ENCODE peak calls at places on chromosomes 13 and 19, in seven cellular contexts. One of them, this sample, is unnamed.

GRCh38 chr13:62357887-62358645 is 942.4 kb upstream of the PCDH20 start:
- DNase-seq in fibroblast of the aortic adventitia: no peak
- DNase-seq in AG20443: no peak
- DNase-seq in nucleus accumbens: no peak
- DNase-seq in HT1080: peak; percentile 65
- DNase-seq in lower lobe of right lung: no peak
- DNase-seq in HTR-8/SVneo: peak; percentile 7
- DNase-seq in this sample: peak; percentile 1

GRCh38 chr13:94710881-94711560 is 1.3 kb downstream of the SOX21 start:
- DNase-seq in nucleus accumbens: no peak
- DNase-seq in fibroblast of the aortic adventitia: no peak
- DNase-seq in HT1080: no peak
- DNase-seq in lower lobe of right lung: no peak
- DNase-seq in HTR-8/SVneo: no peak
- DNase-seq in AG20443: peak; percentile 40
- DNase-seq in this sample: no peak

GRCh38 chr13:26616126-26616525 is 58.6 kb downstream of the WASF3 start:
- DNase-seq in fibroblast of the aortic adventitia: peak; percentile 68
- DNase-seq in HTR-8/SVneo: no peak
- DNase-seq in lower lobe of right lung: no peak
- DNase-seq in nucleus accumbens: no peak
- DNase-seq in HT1080: peak; percentile 79
- DNase-seq in AG20443: peak; percentile 62
- DNase-seq in this sample: peak; percentile 50

GRCh38 chr13:59422646-59423045 is 741.1 kb downstream of the DIAPH3 start:
- DNase-seq in lower lobe of right lung: no peak
- DNase-seq in HTR-8/SVneo: no peak
- DNase-seq in nucleus accumbens: no peak
- DNase-seq in fibroblast of the aortic adventitia: no peak
- DNase-seq in AG20443: peak; percentile 13
- DNase-seq in HT1080: no peak
- DNase-seq in this sample: no peak

GRCh38 chr19:30791116-30791515 is 418.9 kb downstream of the ZNF536 start:
- DNase-seq in nucleus accumbens: no peak
- DNase-seq in AG20443: no peak
- DNase-seq in HTR-8/SVneo: no peak
- DNase-seq in fibroblast of the aortic adventitia: no peak
- DNase-seq in lower lobe of right lung: no peak
- DNase-seq in HT1080: no peak
- DNase-seq in this sample: no peak

GRCh38 chr13:25753976-25754375 is 297.8 kb downstream of the SHISA2 start:
- DNase-seq in fibroblast of the aortic adventitia: no peak
- DNase-seq in HT1080: no peak
- DNase-seq in nucleus accumbens: no peak
- DNase-seq in HTR-8/SVneo: no peak
- DNase-seq in AG20443: no peak
- DNase-seq in lower lobe of right lung: no peak
- DNase-seq in this sample: no peak

GRCh38 chr13:26549713-26550112 is 7.8 kb upstream of the WASF3 start:
- DNase-seq in fibroblast of the aortic adventitia: no peak
- DNase-seq in nucleus accumbens: no peak
- DNase-seq in AG20443: no peak
- DNase-seq in HT1080: no peak
- DNase-seq in HTR-8/SVneo: no peak
- DNase-seq in lower lobe of right lung: no peak
- DNase-seq in this sample: no peak

GRCh38 chr13:33303885-33304284 is 18.3 kb upstream of the STARD13 start:
- DNase-seq in nucleus accumbens: no peak
- DNase-seq in HT1080: no peak
- DNase-seq in fibroblast of the aortic adventitia: peak; percentile 60
- DNase-seq in AG20443: peak; percentile 24
- DNase-seq in HTR-8/SVneo: no peak
- DNase-seq in lower lobe of right lung: no peak
- DNase-seq in this sample: no peak

GRCh38 chr19:3407556-3408516 is 41.5 kb downstream of the NFIC start:
- DNase-seq in HT1080: no peak
- DNase-seq in AG20443: peak; percentile 70
- DNase-seq in nucleus accumbens: no peak
- DNase-seq in lower lobe of right lung: no peak
- DNase-seq in HTR-8/SVneo: no peak
- DNase-seq in fibroblast of the aortic adventitia: peak; percentile 57
- DNase-seq in this sample: peak; percentile 67

GRCh38 chr19:51407631-51408131 is 9.8 kb downstream of the SIGLEC10 start:
- DNase-seq in HT1080: peak; percentile 54
- DNase-seq in fibroblast of the aortic adventitia: peak; percentile 22
- DNase-seq in AG20443: peak; percentile 40
- DNase-seq in nucleus accumbens: no peak
- DNase-seq in lower lobe of right lung: no peak
- DNase-seq in HTR-8/SVneo: peak; percentile 47
- DNase-seq in this sample: peak; percentile 48

GRCh38 chr13:41064493-41064892 is 3.2 kb downstream of the WBP4 start:
- DNase-seq in lower lobe of right lung: no peak
- DNase-seq in nucleus accumbens: no peak
- DNase-seq in HTR-8/SVneo: no peak
- DNase-seq in HT1080: peak; percentile 50
- DNase-seq in fibroblast of the aortic adventitia: peak; percentile 79
- DNase-seq in AG20443: peak; percentile 62
- DNase-seq in this sample: peak; percentile 71

GRCh38 chr13:113930711-113931637 is 42.9 kb downstream of the C13orf46 start:
- DNase-seq in fibroblast of the aortic adventitia: no peak
- DNase-seq in nucleus accumbens: no peak
- DNase-seq in lower lobe of right lung: no peak
- DNase-seq in HTR-8/SVneo: no peak
- DNase-seq in AG20443: no peak
- DNase-seq in HT1080: no peak
- DNase-seq in this sample: no peak

GRCh38 chr19:15015946-15016542 is 33.2 kb upstream of the CASP14 start:
- DNase-seq in AG20443: no peak
- DNase-seq in lower lobe of right lung: no peak
- DNase-seq in nucleus accumbens: no peak
- DNase-seq in fibroblast of the aortic adventitia: no peak
- DNase-seq in HTR-8/SVneo: peak; percentile 31
- DNase-seq in HT1080: no peak
- DNase-seq in this sample: no peak

GRCh38 chr19:13843104-13843921 is 33.6 kb upstream of the NANOS3 start:
- DNase-seq in nucleus accumbens: no peak
- DNase-seq in fibroblast of the aortic adventitia: peak; percentile 50
- DNase-seq in HT1080: peak; percentile 68
- DNase-seq in lower lobe of right lung: no peak
- DNase-seq in AG20443: peak; percentile 40
- DNase-seq in HTR-8/SVneo: no peak
- DNase-seq in this sample: no peak

GRCh38 chr19:18894254-18895037 is 1.5 kb downstream of the CERS1 start:
- DNase-seq in HTR-8/SVneo: no peak
- DNase-seq in AG20443: peak; percentile 58
- DNase-seq in HT1080: no peak
- DNase-seq in fibroblast of the aortic adventitia: peak; percentile 60
- DNase-seq in lower lobe of right lung: no peak
- DNase-seq in nucleus accumbens: peak; percentile 84
- DNase-seq in this sample: peak; percentile 38

GRCh38 chr19:2099937-2100718 is 3.4 kb downstream of the IZUMO4 start:
- DNase-seq in AG20443: no peak
- DNase-seq in lower lobe of right lung: no peak
- DNase-seq in HTR-8/SVneo: no peak
- DNase-seq in fibroblast of the aortic adventitia: no peak
- DNase-seq in HT1080: no peak
- DNase-seq in nucleus accumbens: no peak
- DNase-seq in this sample: no peak

GRCh38 chr19:17117250-17117789 is 41.7 kb downstream of the MYO9B start:
- DNase-seq in lower lobe of right lung: no peak
- DNase-seq in AG20443: no peak
- DNase-seq in HT1080: no peak
- DNase-seq in fibroblast of the aortic adventitia: no peak
- DNase-seq in HTR-8/SVneo: no peak
- DNase-seq in nucleus accumbens: no peak
- DNase-seq in this sample: no peak

GRCh38 chr19:28577199-28577598 is 635.8 kb downstream of the UQCRFS1 start:
- DNase-seq in nucleus accumbens: no peak
- DNase-seq in HTR-8/SVneo: no peak
- DNase-seq in AG20443: no peak
- DNase-seq in fibroblast of the aortic adventitia: no peak
- DNase-seq in lower lobe of right lung: no peak
- DNase-seq in HT1080: no peak
- DNase-seq in this sample: no peak

GRCh38 chr19:13788991-13789390 is 6.3 kb upstream of the ZSWIM4 start:
- DNase-seq in lower lobe of right lung: peak; percentile 67
- DNase-seq in HT1080: no peak
- DNase-seq in AG20443: peak; percentile 39
- DNase-seq in fibroblast of the aortic adventitia: peak; percentile 80
- DNase-seq in HTR-8/SVneo: no peak
- DNase-seq in nucleus accumbens: no peak
- DNase-seq in this sample: peak; percentile 50

GRCh38 chr13:76795701-76796695 is 90.2 kb downstream of the KCTD12 start:
- DNase-seq in nucleus accumbens: no peak
- DNase-seq in AG20443: no peak
- DNase-seq in fibroblast of the aortic adventitia: peak; percentile 38
- DNase-seq in HTR-8/SVneo: no peak
- DNase-seq in lower lobe of right lung: no peak
- DNase-seq in HT1080: no peak
- DNase-seq in this sample: no peak

GRCh38 chr19:18733196-18733647 is 49.7 kb downstream of the CRTC1 start:
- DNase-seq in fibroblast of the aortic adventitia: peak; percentile 79
- DNase-seq in lower lobe of right lung: no peak
- DNase-seq in HTR-8/SVneo: no peak
- DNase-seq in nucleus accumbens: no peak
- DNase-seq in HT1080: no peak
- DNase-seq in AG20443: no peak
- DNase-seq in this sample: no peak

GRCh38 chr13:23810842-23811241 is 78.4 kb downstream of the MIPEP start:
- DNase-seq in HTR-8/SVneo: no peak
- DNase-seq in fibroblast of the aortic adventitia: no peak
- DNase-seq in nucleus accumbens: no peak
- DNase-seq in AG20443: no peak
- DNase-seq in HT1080: no peak
- DNase-seq in lower lobe of right lung: no peak
- DNase-seq in this sample: no peak

GRCh38 chr13:52835071-52835793 is 13.2 kb downstream of the PCDH8 start:
- DNase-seq in fibroblast of the aortic adventitia: no peak
- DNase-seq in nucleus accumbens: no peak
- DNase-seq in HTR-8/SVneo: no peak
- DNase-seq in HT1080: no peak
- DNase-seq in AG20443: no peak
- DNase-seq in lower lobe of right lung: no peak
- DNase-seq in this sample: no peak

GRCh38 chr13:112910016-112910415 is 59.0 kb upstream of the MCF2L start:
- DNase-seq in HTR-8/SVneo: no peak
- DNase-seq in lower lobe of right lung: no peak
- DNase-seq in nucleus accumbens: no peak
- DNase-seq in fibroblast of the aortic adventitia: peak; percentile 15
- DNase-seq in HT1080: no peak
- DNase-seq in AG20443: no peak
- DNase-seq in this sample: no peak

GRCh38 chr13:25708268-25708667 is 336.5 kb downstream of the ATP8A2 start:
- DNase-seq in fibroblast of the aortic adventitia: no peak
- DNase-seq in HTR-8/SVneo: no peak
- DNase-seq in lower lobe of right lung: no peak
- DNase-seq in AG20443: no peak
- DNase-seq in HT1080: no peak
- DNase-seq in nucleus accumbens: no peak
- DNase-seq in this sample: no peak

This sample was measured in AG08395.